ENCODE peak calls at places on chromosomes 7 and 10, in nine cellular contexts. G is A549, F is AG04450, D is tibial nerve, A is breast epithelium, Y is heart right ventricle, P is epithelial cell of proximal tubule, O is GM23338, U is astrocyte of the spinal cord. X is an unnamed sample.

GRCh38 chr10:105063796-105064195 is 422.7 kb downstream of the SORCS3 start:
- DNase-seq in G (peak; percentile 23), F (no peak), D (no peak), A (no peak), Y (peak; percentile 9), P (no peak), O (peak; percentile 81), U (peak; percentile 54), X (no peak)

GRCh38 chr7:8618441-8619070 is 185.1 kb downstream of the NXPH1 start:
- DNase-seq in G (no peak), F (no peak), D (no peak), A (no peak), Y (no peak), P (no peak), O (peak; percentile 56), U (no peak), X (no peak)

GRCh38 chr7:66452165-66452564 is 176.5 kb upstream of the KCTD7 start:
- DNase-seq in G (no peak), F (no peak), D (no peak), A (no peak), Y (no peak), P (no peak), O (no peak), U (peak; percentile 49), X (no peak)

GRCh38 chr10:114520453-114520852 is 116.2 kb upstream of the AFAP1L2 start:
- DNase-seq in G (peak; percentile 90), F (no peak), D (no peak), A (no peak), Y (no peak), P (peak; percentile 77), O (no peak), U (peak; percentile 79), X (no peak)

GRCh38 chr7:45647967-45648670 is 74.0 kb downstream of the ADCY1 start:
- DNase-seq in G (no peak), F (no peak), D (no peak), A (no peak), Y (no peak), P (no peak), O (no peak), U (no peak), X (no peak)

GRCh38 chr10:70115948-70116682 is 16.5 kb downstream of the AIFM2 start:
- DNase-seq in G (peak; percentile 45), F (no peak), D (no peak), A (no peak), Y (peak; percentile 30), P (no peak), O (peak; percentile 84), U (peak; percentile 12), X (peak; percentile 40)

GRCh38 chr10:50431791-50432190 is 180.5 kb upstream of the ASAH2 start:
- DNase-seq in G (no peak), F (no peak), D (no peak), A (no peak), Y (no peak), P (no peak), O (no peak), U (peak; percentile 61), X (no peak)

GRCh38 chr7:28684729-28685211 is 272.5 kb downstream of the CREB5 start:
- DNase-seq in G (no peak), F (no peak), D (no peak), A (no peak), Y (no peak), P (no peak), O (no peak), U (no peak), X (no peak)

GRCh38 chr10:49528977-49529506 is 9.9 kb downstream of the ERCC6 start:
- DNase-seq in G (no peak), F (no peak), D (no peak), A (no peak), Y (no peak), P (no peak), O (no peak), U (no peak), X (no peak)

GRCh38 chr7:34013421-34013820 is 108.1 kb downstream of the BMPER start:
- DNase-seq in G (no peak), F (no peak), D (no peak), A (no peak), Y (no peak), P (no peak), O (no peak), U (no peak), X (no peak)

GRCh38 chr10:91511549-91512330 is 101.6 kb downstream of the HECTD2 start:
- DNase-seq in G (peak; percentile 50), F (peak; percentile 38), D (no peak), A (no peak), Y (no peak), P (peak; percentile 40), O (no peak), U (peak; percentile 78), X (no peak)

GRCh38 chr10:92965314-92965713 is 95.3 kb upstream of the CYP26C1 start:
- DNase-seq in G (peak; percentile 63), F (no peak), D (no peak), A (no peak), Y (no peak), P (peak; percentile 12), O (peak; percentile 85), U (peak; percentile 73), X (no peak)

GRCh38 chr10:119104653-119105024 is 726 bp downstream of the DENND10 start:
- DNase-seq in G (peak; percentile 15), F (no peak), D (no peak), A (no peak), Y (peak; percentile 33), P (no peak), O (peak; percentile 41), U (no peak), X (no peak)

GRCh38 chr7:14507617-14508016 is 394.9 kb downstream of the DGKB start:
- DNase-seq in G (no peak), F (no peak), D (no peak), A (no peak), Y (no peak), P (peak; percentile 27), O (no peak), U (peak; percentile 82), X (no peak)

DNA sequence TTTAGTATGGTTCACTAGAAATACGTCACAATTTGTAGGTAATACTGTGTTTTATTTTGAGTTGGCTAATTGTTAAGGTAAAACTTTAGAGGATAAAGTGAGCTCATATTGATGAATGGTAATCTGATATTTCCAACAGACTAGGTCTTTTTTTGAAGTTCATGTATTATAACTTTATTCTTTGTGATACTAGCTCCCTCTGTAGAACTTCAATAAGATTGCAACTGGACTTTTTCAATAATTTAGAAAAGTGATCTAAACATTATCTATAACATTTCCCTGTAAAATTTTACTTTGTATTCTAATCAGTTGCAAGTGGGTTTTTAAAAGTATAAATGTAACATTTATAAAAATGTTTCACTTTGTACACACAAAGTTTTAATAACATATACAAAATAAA is 83.5 kb downstream of the ADK start:
- DNase-seq in G (no peak), F (no peak), D (no peak), A (no peak), Y (no peak), P (no peak), O (no peak), U (peak; percentile 44), X (no peak)
- TF ChIP-seq CTCF in G (peak; percentile 54), F (peak; percentile 51), D (peak; percentile 46), A (no peak), Y (peak; percentile 48), P (no peak), O (peak; percentile 47), U (peak; percentile 39), X (no peak)

GRCh38 chr7:107751113-107751512 is 7.2 kb downstream of the CBLL1 start:
- DNase-seq in G (no peak), F (no peak), D (no peak), A (no peak), Y (no peak), P (no peak), O (peak; percentile 42), U (no peak), X (no peak)

GRCh38 chr7:107758667-107759066 is 14.7 kb downstream of the CBLL1 start:
- DNase-seq in G (no peak), F (no peak), D (no peak), A (no peak), Y (no peak), P (no peak), O (no peak), U (no peak), X (no peak)

DNA sequence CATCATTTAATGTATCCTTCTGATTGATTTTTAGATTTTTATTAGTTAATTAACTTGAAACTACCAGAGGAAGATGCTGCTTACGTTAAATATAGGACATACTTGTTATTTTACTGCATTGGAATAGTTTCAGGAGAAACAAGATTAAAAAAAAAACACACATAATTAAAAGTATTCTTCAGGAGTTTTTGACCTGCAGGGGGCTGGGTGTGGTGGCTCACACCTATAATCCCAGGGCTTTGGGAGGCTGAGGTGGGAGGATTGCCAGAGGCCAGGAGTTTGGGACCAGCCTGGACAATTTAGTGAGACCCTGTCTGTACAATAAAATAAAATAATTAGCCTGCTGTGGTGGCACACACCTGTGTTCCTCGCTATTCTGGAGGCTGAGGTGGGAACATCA is 10.7 kb downstream of the CBLL1 start:
- DNase-seq in G (no peak), F (no peak), D (no peak), A (no peak), Y (no peak), P (no peak), O (no peak), U (no peak), X (no peak)
- TF ChIP-seq CTCF in G (peak; percentile 12), F (peak; percentile 25), D (no peak), A (no peak), Y (no peak), P (peak; percentile 42), O (peak; percentile 28), U (peak; percentile 15), X (no peak)

GRCh38 chr10:20855398-20856038 is 41.6 kb downstream of the NEBL start:
- DNase-seq in G (peak; percentile 36), F (peak; percentile 1), D (no peak), A (no peak), Y (no peak), P (no peak), O (peak; percentile 53), U (peak; percentile 50), X (no peak)
- TF ChIP-seq CTCF in G (peak; percentile 56), F (peak; percentile 53), D (peak; percentile 1), A (no peak), Y (peak; percentile 51), P (peak; percentile 46), O (peak; percentile 63), U (peak; percentile 43), X (no peak)

GRCh38 chr7:47759056-47759706 is 177.3 kb upstream of the TNS3 start:
- DNase-seq in G (peak; percentile 60), F (no peak), D (no peak), A (no peak), Y (no peak), P (no peak), O (no peak), U (no peak), X (no peak)
- TF ChIP-seq CTCF in G (peak; percentile 39), F (peak; percentile 38), D (no peak), A (no peak), Y (no peak), P (peak; percentile 34), O (peak; percentile 35), U (peak; percentile 34), X (no peak)

DNA sequence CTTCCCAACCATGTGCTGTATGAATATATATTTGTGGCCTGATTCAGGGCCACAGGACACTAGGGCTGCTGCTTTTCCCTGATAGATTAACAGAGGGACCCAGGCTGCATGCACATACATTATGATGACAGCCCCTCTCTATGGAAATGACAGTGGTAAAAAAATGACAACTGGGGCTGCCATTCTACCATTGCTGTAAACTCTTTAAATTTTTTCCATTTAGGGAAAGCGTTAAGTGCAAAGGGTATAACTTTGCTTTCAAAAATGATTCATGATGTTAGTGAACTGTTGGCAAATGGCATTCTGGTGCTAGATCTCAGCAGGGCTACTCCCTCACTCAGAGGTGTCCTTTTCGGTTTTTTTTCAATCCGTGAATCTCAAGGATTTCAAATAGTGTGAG is 4.2 kb downstream of the CTBP2 start:
- DNase-seq in G (no peak), F (no peak), D (no peak), A (peak; percentile 17), Y (no peak), P (no peak), O (no peak), U (no peak), X (no peak)
- TF ChIP-seq CTCF in G (no peak), F (no peak), D (no peak), A (no peak), Y (no peak), P (no peak), O (no peak), U (no peak), X (no peak)

X was measured in omental fat pad.